ENCODE peak calls at places on chromosomes 2 and 18, in four cellular contexts. X is WTC11, U is SK-N-SH, J is K562. K is an unnamed sample.

GRCh38 chr2:174662859-174663258 is 65.3 kb upstream of the WIPF1 start:
- DNase-seq in U (no peak), X (no peak), J (no peak), K (no peak)

GRCh38 chr2:188984680-188985079 is 10.5 kb downstream of the COL3A1 start:
- DNase-seq in U (no peak), X (no peak), J (no peak), K (no peak)

GRCh38 chr2:55063713-55064323 is 13.6 kb upstream of the RTN4 start:
- DNase-seq in X (no peak), J (no peak), U (no peak), K (no peak)

GRCh38 chr2:214808961-214809750 is at the start of gene BARD1:
- DNase-seq in U (peak), X (peak), J (peak), K (no peak)

GRCh38 chr2:231666171-231667095 is 41.9 kb upstream of the PTMA start:
- DNase-seq in U (peak), J (peak), X (peak), K (peak)

GRCh38 chr2:225008935-225009334 is 33.3 kb downstream of the DOCK10 start:
- DNase-seq in J (no peak), U (peak), X (peak), K (peak)

GRCh38 chr18:53941601-53942335 is 282.7 kb downstream of the MBD2 start:
- DNase-seq in U (no peak), J (no peak), X (no peak), K (no peak)

GRCh38 chr2:69693472-69694450 is 48.2 kb upstream of the ANXA4 start:
- DNase-seq in J (no peak), U (no peak), X (no peak), K (no peak)

GRCh38 chr18:32595735-32596134 is 125.1 kb upstream of the GAREM1 start:
- DNase-seq in X (no peak), J (no peak), U (peak), K (no peak)

GRCh38 chr2:11796190-11797171 is 50.0 kb downstream of the LPIN1 start:
- DNase-seq in J (no peak), U (no peak), X (no peak), K (no peak)

GRCh38 chr18:11512096-11513030 is 97.0 kb upstream of the SLC35G4 start:
- DNase-seq in J (no peak), X (no peak), U (no peak), K (no peak)

GRCh38 chr18:38369772-38370690 is 804.4 kb upstream of the CELF4 start:
- DNase-seq in J (no peak), U (no peak), X (no peak), K (no peak)

DNA sequence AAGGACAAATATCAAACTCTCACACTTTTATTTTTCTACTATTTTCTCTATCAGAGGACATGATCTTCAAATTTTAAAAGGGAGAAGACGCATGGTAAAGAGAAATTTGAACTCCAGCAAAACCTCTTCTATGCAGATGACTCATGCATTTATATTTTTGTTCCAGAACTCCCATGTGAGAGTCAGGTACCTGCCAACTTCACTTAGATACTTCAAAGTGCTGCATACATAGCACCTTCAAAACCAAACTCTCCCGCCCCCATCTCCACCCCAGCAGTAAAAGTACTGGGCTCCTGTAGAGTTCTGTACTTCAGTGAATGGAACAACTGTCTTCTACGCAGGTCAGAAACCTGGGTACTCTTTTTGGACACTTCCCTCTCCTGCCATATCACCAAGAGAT is 398.3 kb downstream of the TGIF1 start:
- DNase-seq in U (no peak), J (no peak), X (no peak), K (no peak)
- TF ChIP-seq TEAD4 in U (no peak), J (no peak), X (no peak), K (no peak)

DNA sequence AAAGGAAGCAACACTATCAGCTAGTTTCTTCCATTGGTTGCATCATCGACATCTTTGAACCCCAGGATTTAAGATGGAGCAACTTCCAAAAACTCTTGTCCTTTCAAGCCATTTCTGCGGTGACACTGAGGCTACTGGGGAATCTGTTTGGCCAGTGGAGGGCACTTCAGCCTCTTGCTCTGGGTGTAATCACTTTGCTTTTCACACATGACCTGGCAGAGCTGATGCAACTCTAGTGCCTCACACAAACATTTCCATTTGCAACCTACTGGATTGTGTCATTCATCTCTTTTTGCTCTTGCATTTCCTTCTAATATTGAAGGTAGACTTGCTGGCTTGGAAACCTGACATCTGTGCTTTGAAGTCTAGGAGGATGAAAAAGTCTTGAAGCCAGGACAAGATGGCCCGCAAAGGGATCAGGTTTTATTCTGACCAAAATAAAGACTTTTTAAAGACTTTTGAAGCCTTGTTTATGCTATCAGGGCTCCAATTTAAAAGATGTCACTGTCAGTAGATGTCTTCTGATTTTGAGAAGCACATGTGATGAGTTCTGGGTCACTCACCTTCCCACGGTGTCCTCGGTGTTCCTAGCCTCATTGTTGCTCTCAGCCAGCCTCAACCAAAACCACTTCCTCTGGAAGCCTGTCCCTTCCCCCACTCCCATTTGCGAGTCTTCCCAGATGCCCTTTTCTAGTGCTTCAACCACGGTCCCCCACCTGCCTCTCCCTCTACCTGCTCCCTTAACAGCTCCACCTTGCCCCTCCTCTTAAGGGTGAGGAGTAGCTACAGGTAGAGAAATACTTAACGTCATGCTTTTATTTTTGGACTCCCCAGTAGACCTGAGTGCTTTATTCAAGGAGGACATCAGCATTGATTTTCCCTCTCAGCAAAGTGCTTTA is 69.7 kb upstream of the KCNE4 start:
- DNase-seq in U (peak), X (peak), J (peak), K (no peak)
- TF ChIP-seq TEAD4 in U (no peak), X (no peak), J (no peak), K (no peak)

DNA sequence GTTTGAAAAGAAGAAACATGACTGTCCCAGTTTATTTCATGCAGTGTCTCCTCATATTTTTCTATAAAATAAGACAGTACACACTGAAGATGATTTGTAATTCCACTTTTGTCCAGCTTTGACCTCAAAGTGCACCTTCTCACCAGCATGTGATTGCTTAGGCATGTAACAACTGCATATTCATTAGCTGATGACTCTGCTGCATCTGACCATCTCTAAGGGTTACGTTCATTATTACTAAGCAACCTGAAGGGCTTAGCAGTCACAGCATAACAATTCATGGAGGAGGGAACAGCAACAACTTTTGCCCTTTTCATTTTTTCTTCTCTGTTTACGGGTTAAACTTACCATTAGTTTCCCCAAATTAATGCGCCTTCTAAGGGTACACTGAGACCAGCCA is 330.6 kb upstream of the PIK3C3 start:
- DNase-seq in U (no peak), X (no peak), J (no peak), K (no peak)
- TF ChIP-seq TEAD4 in U (no peak), X (no peak), J (no peak), K (no peak)

GRCh38 chr2:150168596-150168995 is 318.9 kb downstream of the RND3 start:
- DNase-seq in J (no peak), U (no peak), X (no peak), K (no peak)

GRCh38 chr2:150167711-150168110 is 319.8 kb downstream of the RND3 start:
- DNase-seq in X (no peak), J (peak), U (no peak), K (no peak)

GRCh38 chr2:150165479-150165878 is 322.0 kb downstream of the RND3 start:
- DNase-seq in U (no peak), X (no peak), J (no peak), K (no peak)

GRCh38 chr2:150169230-150169629 is 318.2 kb downstream of the RND3 start:
- DNase-seq in J (no peak), X (no peak), U (no peak), K (no peak)

GRCh38 chr2:150165988-150166965 is 321.2 kb downstream of the RND3 start:
- DNase-seq in X (no peak), U (no peak), J (peak), K (no peak)
- TF ChIP-seq TEAD4 in X (no peak), U (no peak), J (no peak), K (no peak)

GRCh38 chr2:233029321-233029720 is 3.2 kb upstream of the NEU2 start:
- DNase-seq in J (no peak), U (no peak), X (no peak), K (no peak)
- TF ChIP-seq TEAD4 in J (no peak), U (no peak), X (no peak), K (no peak)

K was measured in H1.